ENCODE peak calls at places on chromosomes 13 and 19, in four cellular contexts. Y, V, M and C are unnamed samples.

GRCh38 chr13:65497265-65497664 is 1732.9 kb downstream of the PCDH9 start:
- DNase-seq in Y (no peak), V (no peak), M (no peak), C (no peak)

GRCh38 chr19:19539738-19540703 is 2.0 kb downstream of the CILP2 start:
- DNase-seq in Y (peak), V (peak), M (peak), C (peak)

GRCh38 chr19:2719910-2720776 is 1.0 kb downstream of the DIRAS1 start:
- DNase-seq in Y (peak), V (peak), M (no peak), C (no peak)

GRCh38 chr19:56174550-56174949 is 1.3 kb upstream of the GALP start:
- DNase-seq in Y (no peak), V (no peak), M (no peak), C (no peak)

GRCh38 chr19:28710278-28710677 is 502.7 kb downstream of the UQCRFS1 start:
- DNase-seq in Y (peak), V (peak), M (no peak), C (no peak)

GRCh38 chr19:32364040-32364439 is 18.6 kb downstream of the ZNF507 start:
- DNase-seq in Y (no peak), V (no peak), M (no peak), C (no peak)

GRCh38 chr19:18339703-18340102 is 695 bp upstream of the PGPEP1 start:
- DNase-seq in Y (peak), V (no peak), M (no peak), C (no peak)

GRCh38 chr19:8445488-8446001 is 770 bp downstream of the HNRNPM start:
- DNase-seq in Y (peak), V (peak), M (peak), C (peak)

GRCh38 chr13:42047561-42048322 is 706 bp upstream of the DGKH start:
- DNase-seq in Y (peak), V (peak), M (peak), C (peak)

GRCh38 chr13:25170554-25171107 is 1.5 kb downstream of the AMER2 start:
- DNase-seq in Y (peak), V (no peak), M (no peak), C (no peak)

GRCh38 chr19:38229585-38230073 is 5.6 kb upstream of the DPF1 start:
- DNase-seq in Y (peak), V (peak), M (peak), C (no peak)

GRCh38 chr13:91740811-91741210 is 342.4 kb downstream of the GPC5 start:
- DNase-seq in Y (no peak), V (no peak), M (no peak), C (no peak)

GRCh38 chr13:114224201-114224600 is 10.5 kb upstream of the CDC16 start:
- DNase-seq in Y (no peak), V (no peak), M (no peak), C (no peak)

GRCh38 chr13:46648166-46648607 is 95.2 kb downstream of the LRCH1 start:
- DNase-seq in Y (peak), V (no peak), M (no peak), C (no peak)

GRCh38 chr13:99312493-99312883 is 5.3 kb upstream of the GPR183 start:
- DNase-seq in Y (no peak), V (peak), M (peak), C (no peak)

GRCh38 chr19:23309926-23310325 is 59.7 kb upstream of the ZNF724 start:
- DNase-seq in Y (no peak), V (no peak), M (no peak), C (no peak)

GRCh38 chr13:44333950-44334675 is 39.5 kb upstream of the SERP2 start:
- DNase-seq in Y (no peak), V (peak), M (no peak), C (no peak)

GRCh38 chr13:43830481-43830873 is 43.7 kb upstream of the ENOX1 start:
- DNase-seq in Y (no peak), V (peak), M (no peak), C (no peak)

GRCh38 chr19:34436716-34437115 is 8.5 kb downstream of the UBA2 start:
- DNase-seq in Y (no peak), V (peak), M (no peak), C (no peak)

GRCh38 chr13:106464076-106464475 is 71.4 kb downstream of the EFNB2 start:
- DNase-seq in Y (no peak), V (peak), M (no peak), C (no peak)

GRCh38 chr13:107124129-107124718 is 556.3 kb upstream of the ARGLU1 start:
- DNase-seq in Y (no peak), V (peak), M (no peak), C (no peak)

GRCh38 chr13:34764246-34764645 is 177.8 kb upstream of the NBEA start:
- DNase-seq in Y (no peak), V (no peak), M (no peak), C (no peak)

GRCh38 chr13:32228330-32229041 is 86.7 kb downstream of the ZAR1L start:
- DNase-seq in Y (no peak), V (no peak), M (no peak), C (no peak)

GRCh38 chr19:55488986-55489710 is 912 bp downstream of the SSC5D start:
- DNase-seq in Y (no peak), V (no peak), M (no peak), C (no peak)

GRCh38 chr19:3322199-3322978 is 44.0 kb upstream of the NFIC start:
- DNase-seq in Y (no peak), V (no peak), M (no peak), C (no peak)

GRCh38 chr19:11160119-11160768 is 4.7 kb upstream of the SPC24 start:
- DNase-seq in Y (no peak), V (peak), M (no peak), C (no peak)

GRCh38 chr13:93881418-93881817 is 598.1 kb downstream of the DCT start:
- DNase-seq in Y (no peak), V (no peak), M (no peak), C (no peak)

GRCh38 chr13:76641056-76641455 is 245.1 kb downstream of the KCTD12 start:
- DNase-seq in Y (no peak), V (peak), M (no peak), C (no peak)

GRCh38 chr13:70527553-70527952 is 419.3 kb upstream of the KLHL1 start:
- DNase-seq in Y (no peak), V (no peak), M (no peak), C (no peak)

GRCh38 chr13:100334209-100334608 is 245.3 kb downstream of the PCCA start:
- DNase-seq in Y (no peak), V (no peak), M (no peak), C (no peak)

GRCh38 chr19:43928820-43929219 is 6.3 kb downstream of the ZNF45 start:
- DNase-seq in Y (no peak), V (no peak), M (no peak), C (no peak)

GRCh38 chr19:5706876-5707573 is 12.9 kb downstream of the LONP1 start:
- DNase-seq in Y (no peak), V (no peak), M (no peak), C (no peak)

GRCh38 chr19:54014920-54015560 is 23.6 kb downstream of the CACNG6 start:
- DNase-seq in Y (peak), V (no peak), M (no peak), C (no peak)

DNA sequence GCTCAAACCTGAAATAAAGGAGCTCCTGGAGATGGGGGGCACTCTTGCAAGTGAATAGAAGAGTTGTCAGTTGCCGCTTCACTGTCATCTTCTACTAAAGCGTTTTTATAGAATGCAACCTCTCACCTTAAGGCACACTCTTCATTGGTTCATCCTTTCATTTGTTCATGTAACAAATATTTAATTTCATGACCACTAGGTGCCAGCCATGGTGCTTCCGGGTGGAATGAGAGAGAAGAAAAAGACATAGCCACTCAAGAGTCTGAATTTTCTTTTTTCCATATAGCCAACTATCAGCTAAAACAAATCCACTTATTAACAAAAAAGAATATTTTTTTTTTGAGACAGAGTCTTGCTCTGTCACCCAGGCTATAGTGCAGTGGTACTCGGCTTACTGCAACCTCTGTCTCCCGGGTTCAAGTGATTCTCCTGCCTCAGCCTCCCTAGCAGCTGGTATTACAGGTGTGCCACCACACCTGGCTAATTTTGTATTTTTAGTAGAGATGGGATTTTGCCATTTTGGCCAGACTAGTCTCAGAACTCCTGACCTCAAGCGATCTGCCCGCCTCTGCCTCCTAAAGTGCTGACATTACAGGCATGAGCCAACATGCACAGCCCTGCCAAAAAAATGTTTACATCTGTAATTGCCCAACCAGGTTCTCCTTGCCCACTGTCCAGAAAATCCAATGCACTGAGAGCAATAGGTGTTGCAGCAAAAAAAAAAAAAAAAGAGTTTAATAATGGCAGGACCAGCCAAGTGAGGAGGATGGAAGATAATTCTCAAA is 22.1 kb upstream of the SACS start:
- DNase-seq in Y (no peak), V (no peak), M (no peak), C (no peak)
- TF ChIP-seq CTCF in Y (no peak), V (no peak), M (no peak), C (no peak)

DNA sequence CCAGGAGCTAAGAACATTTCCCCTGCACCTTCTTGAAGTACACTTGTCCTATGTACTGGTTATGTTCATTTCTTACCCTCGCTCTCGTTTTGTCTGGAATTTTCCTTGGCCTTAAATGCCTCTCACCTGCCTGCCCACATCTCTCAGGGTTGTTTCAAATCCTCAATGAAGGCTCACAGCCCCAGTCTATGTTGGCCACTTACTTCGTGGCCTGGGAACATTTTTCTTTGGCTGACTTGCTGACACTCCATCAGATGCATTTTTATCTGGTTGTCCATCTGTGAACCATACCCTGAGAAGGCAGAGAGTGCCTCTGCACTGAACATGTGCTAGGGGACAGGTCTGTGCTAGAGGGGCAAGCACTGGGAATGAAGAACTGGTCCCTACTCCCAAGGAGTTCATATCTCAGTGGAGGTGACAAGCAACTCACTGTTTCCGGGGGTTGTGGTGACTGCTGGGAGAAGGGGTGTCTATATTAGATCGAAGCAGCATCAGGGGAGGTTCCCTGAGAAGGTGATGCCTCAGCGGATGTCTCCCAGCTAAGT is 53.6 kb downstream of the USPL1 start:
- DNase-seq in Y (no peak), V (no peak), M (no peak), C (no peak)
- TF ChIP-seq CTCF in Y (no peak), V (no peak), M (no peak), C (no peak)

GRCh38 chr13:112105244-112105681 is 38.3 kb downstream of the SOX1 start:
- DNase-seq in Y (peak), V (no peak), M (no peak), C (no peak)

GRCh38 chr13:112107289-112107688 is 40.3 kb downstream of the SOX1 start:
- DNase-seq in Y (no peak), V (no peak), M (no peak), C (no peak)

GRCh38 chr13:112104873-112105234 is 37.9 kb downstream of the SOX1 start:
- DNase-seq in Y (peak), V (no peak), M (no peak), C (no peak)

GRCh38 chr13:112105884-112106283 is 38.9 kb downstream of the SOX1 start:
- DNase-seq in Y (peak), V (no peak), M (no peak), C (no peak)

DNA sequence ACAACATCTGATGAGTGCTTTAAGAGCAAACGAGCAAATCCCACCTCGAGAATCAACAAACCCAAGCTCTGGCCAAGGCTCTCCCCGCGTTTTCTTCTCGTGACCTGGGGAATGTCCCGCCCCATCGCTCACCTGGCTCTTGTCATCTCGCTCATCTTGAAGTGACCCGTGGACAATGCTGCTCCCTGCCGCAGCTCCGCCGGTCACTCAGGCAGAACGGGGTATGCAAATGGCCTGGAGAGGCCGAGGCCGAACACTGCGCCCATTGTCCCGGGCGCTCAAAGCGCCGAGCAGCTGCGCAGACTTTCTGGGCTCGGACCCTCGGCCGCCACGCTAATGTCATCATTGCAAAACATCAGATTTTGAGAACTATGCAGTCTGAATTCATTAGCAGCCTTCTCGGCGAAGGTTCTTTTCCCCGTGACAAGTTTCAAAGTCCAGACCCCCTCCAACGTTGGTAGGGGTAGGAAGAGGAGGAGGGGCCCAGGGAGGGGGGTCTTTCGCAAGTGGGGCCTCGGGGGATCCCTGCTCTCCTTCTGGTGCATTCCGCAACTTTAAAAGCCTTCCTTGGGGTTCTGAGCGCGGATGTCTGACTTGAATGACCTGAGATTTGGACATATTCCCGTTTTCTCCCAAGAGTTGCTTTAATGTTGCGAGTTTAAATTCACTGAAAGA is 39.7 kb downstream of the SOX1 start:
- DNase-seq in Y (peak), V (no peak), M (no peak), C (no peak)
- TF ChIP-seq CTCF in Y (no peak), V (no peak), M (no peak), C (no peak)

GRCh38 chr19:57389730-57390598 is at the start of gene ZNF548:
- DNase-seq in Y (peak), V (peak), M (peak), C (peak)
- TF ChIP-seq CTCF in Y (no peak), V (peak), M (peak), C (no peak)

DNA sequence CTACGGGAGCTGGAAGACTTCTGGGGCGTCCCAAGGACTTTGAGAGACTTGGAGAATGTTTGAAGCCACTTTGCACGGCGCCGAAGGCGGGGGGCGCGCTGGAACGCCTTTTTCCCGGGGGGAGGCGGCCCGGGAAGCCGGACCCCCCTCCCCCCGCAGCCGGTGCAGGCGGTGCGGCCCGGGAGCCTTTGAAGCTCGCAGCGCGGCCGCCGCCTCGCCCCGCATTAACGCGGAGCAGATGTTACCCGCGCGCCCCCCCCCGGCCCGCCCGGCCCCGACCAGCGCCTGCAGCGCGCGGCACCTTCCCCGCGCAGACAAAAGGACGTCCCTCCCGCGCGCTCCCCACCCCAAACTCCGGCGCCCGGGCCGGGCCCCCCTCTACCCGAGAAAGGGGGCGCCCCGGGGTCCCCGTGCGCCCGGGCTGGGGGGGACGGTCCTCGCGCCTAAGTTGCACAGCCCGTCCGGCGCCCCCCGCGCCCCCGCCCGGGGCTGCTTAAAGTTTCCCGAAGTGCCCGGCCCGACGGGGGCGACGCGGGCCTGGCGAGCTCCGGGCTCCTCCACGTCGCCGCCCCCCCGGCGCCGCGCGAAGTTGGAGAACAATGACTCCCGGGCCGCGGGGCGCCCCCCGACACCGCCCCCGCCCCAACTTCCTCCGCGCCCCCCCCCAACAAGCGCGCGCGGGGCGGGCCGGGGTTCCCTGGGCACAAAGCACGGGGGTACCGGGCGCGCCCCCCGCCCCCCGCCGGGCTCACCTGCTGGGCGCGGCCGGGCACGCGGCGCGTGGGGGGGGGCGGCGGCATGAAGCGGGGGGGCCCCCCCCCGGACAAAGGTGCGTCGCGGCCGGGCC is 644 bp downstream of the TCF3 start:
- DNase-seq in Y (peak), V (peak), M (peak), C (no peak)
- TF ChIP-seq CTCF in Y (no peak), V (no peak), M (no peak), C (no peak)

DNA sequence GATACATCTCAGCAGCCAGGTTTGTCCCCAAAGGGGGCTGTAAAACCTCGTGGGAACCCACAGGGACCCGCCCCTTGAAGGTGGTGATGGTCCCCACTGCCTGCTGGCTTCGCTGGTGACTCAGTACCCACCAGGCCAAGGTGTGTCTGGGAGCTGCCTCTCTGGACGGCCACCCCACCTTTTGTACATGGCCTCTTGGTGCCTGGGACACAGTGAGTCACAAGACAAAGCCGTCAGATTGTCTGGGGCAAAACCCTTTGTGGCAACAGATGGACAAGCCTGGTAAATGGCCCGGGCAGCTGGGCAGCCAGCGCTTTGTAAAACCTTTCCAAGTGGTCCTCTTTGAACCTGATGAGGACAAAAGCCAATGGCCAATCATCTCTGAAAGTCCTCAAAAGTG is 27.9 kb upstream of the KLF2 start:
- DNase-seq in Y (no peak), V (no peak), M (no peak), C (no peak)
- TF ChIP-seq CTCF in Y (no peak), V (no peak), M (no peak), C (no peak)

GRCh38 chr19:47687906-47688305 is 25.3 kb upstream of the EHD2 start:
- DNase-seq in Y (no peak), V (no peak), M (no peak), C (no peak)
- TF ChIP-seq CTCF in Y (no peak), V (no peak), M (no peak), C (no peak)